ENCODE peak calls at places on chromosomes 4 and X, in five cellular contexts. One of them, this sample, is unnamed.

GRCh38 chrX:136168929-136169735 is 21.8 kb downstream of the FHL1 start:
- DNase-seq in tibial artery: peak; percentile 76
- DNase-seq in NCI-H82: peak; percentile 46
- DNase-seq in Calu3: peak; percentile 4
- DNase-seq in CD4-positive, alpha-beta T cell: no peak
- DNase-seq in this sample: peak; percentile 79

GRCh38 chr4:175298119-175298518 is 380.0 kb downstream of the ADAM29 start:
- DNase-seq in Calu3: no peak
- DNase-seq in NCI-H82: no peak
- DNase-seq in CD4-positive, alpha-beta T cell: no peak
- DNase-seq in tibial artery: no peak
- DNase-seq in this sample: no peak

GRCh38 chr4:22384154-22384553 is 131.7 kb downstream of the ADGRA3 start:
- DNase-seq in tibial artery: no peak
- DNase-seq in Calu3: no peak
- DNase-seq in CD4-positive, alpha-beta T cell: no peak
- DNase-seq in NCI-H82: no peak
- DNase-seq in this sample: no peak

GRCh38 chr4:24230955-24231354 is 341.1 kb upstream of the PPARGC1A start:
- DNase-seq in NCI-H82: no peak
- DNase-seq in CD4-positive, alpha-beta T cell: no peak
- DNase-seq in Calu3: no peak
- DNase-seq in tibial artery: no peak
- DNase-seq in this sample: no peak

GRCh38 chrX:20664774-20665173 is 398.1 kb upstream of the RPS6KA3 start:
- DNase-seq in CD4-positive, alpha-beta T cell: no peak
- DNase-seq in Calu3: no peak
- DNase-seq in NCI-H82: peak; percentile 6
- DNase-seq in tibial artery: no peak
- DNase-seq in this sample: no peak

GRCh38 chr4:61994036-61994435 is 793.9 kb downstream of the ADGRL3 start:
- DNase-seq in CD4-positive, alpha-beta T cell: no peak
- DNase-seq in Calu3: no peak
- DNase-seq in tibial artery: no peak
- DNase-seq in NCI-H82: no peak
- DNase-seq in this sample: no peak

GRCh38 chrX:67732864-67733263 is 189.0 kb downstream of the AR start:
- DNase-seq in tibial artery: no peak
- DNase-seq in CD4-positive, alpha-beta T cell: no peak
- DNase-seq in Calu3: no peak
- DNase-seq in NCI-H82: no peak
- DNase-seq in this sample: no peak

GRCh38 chrX:139811942-139812629 is 104.1 kb upstream of the MCF2 start:
- DNase-seq in tibial artery: no peak
- DNase-seq in Calu3: no peak
- DNase-seq in NCI-H82: no peak
- DNase-seq in CD4-positive, alpha-beta T cell: no peak
- DNase-seq in this sample: no peak

GRCh38 chr4:74969507-74970474 is 36.9 kb downstream of the PARM1 start:
- DNase-seq in CD4-positive, alpha-beta T cell: no peak
- DNase-seq in NCI-H82: peak; percentile 11
- DNase-seq in tibial artery: peak; percentile 66
- DNase-seq in Calu3: no peak
- DNase-seq in this sample: no peak